ENCODE peak calls at places on chromosomes 5 and 9, in four cellular contexts. V is testis; D is CD4-positive, CD25-positive, alpha-beta regulatory T cell; S is K562. E is an unnamed sample.

GRCh38 chr9:113220467-113221002 is 542 bp downstream of the FKBP15 start:
- DNase-seq in V (no peak), D (no peak), S (no peak), E (no peak)

GRCh38 chr9:138099803-138100598 is 222.4 kb downstream of the CACNA1B start:
- DNase-seq in V (peak; percentile 11), D (no peak), S (no peak), E (no peak)

GRCh38 chr9:121326130-121326838 is 43.8 kb downstream of the STOM start:
- DNase-seq in V (peak; percentile 80), D (no peak), S (no peak), E (peak; percentile 24)

GRCh38 chr9:89410709-89411111 is 87.2 kb downstream of the SEMA4D start:
- DNase-seq in V (no peak), D (no peak), S (no peak), E (no peak)

GRCh38 chr5:60842859-60843692 is 993 bp downstream of the ELOVL7 start:
- DNase-seq in V (no peak), D (no peak), S (no peak), E (peak; percentile 31)

GRCh38 chr5:32312194-32312681 is 501 bp downstream of the MTMR12 start:
- DNase-seq in V (peak; percentile 81), D (no peak), S (peak; percentile 44), E (peak; percentile 44)

GRCh38 chr5:18112066-18112465 is 477.8 kb downstream of the TAF11L14 start:
- DNase-seq in V (no peak), D (no peak), S (no peak), E (no peak)

GRCh38 chr5:17185349-17185748 is 32.1 kb upstream of the BASP1 start:
- DNase-seq in V (no peak), D (no peak), S (no peak), E (no peak)

GRCh38 chr9:131160416-131161112 is 35.2 kb downstream of the NUP214 start:
- DNase-seq in V (no peak), D (no peak), S (peak; percentile 78), E (no peak)

GRCh38 chr9:69922646-69923045 is 102.0 kb downstream of the CFAP95 start:
- DNase-seq in V (no peak), D (no peak), S (no peak), E (no peak)

GRCh38 chr5:7876867-7877266 is 7.9 kb downstream of the MTRR start:
- DNase-seq in V (no peak), D (no peak), S (no peak), E (no peak)

GRCh38 chr5:141223112-141223783 is at the start of gene PCDHB14:
- DNase-seq in V (no peak), D (no peak), S (no peak), E (peak; percentile 26)

GRCh38 chr5:106827061-106827460 is 843.7 kb downstream of the EFNA5 start:
- DNase-seq in V (no peak), D (no peak), S (no peak), E (no peak)

GRCh38 chr5:93845376-93845775 is 104.0 kb upstream of the POU5F2 start:
- DNase-seq in V (no peak), D (no peak), S (no peak), E (no peak)

GRCh38 chr9:2596003-2596402 is 25.6 kb upstream of the VLDLR start:
- DNase-seq in V (no peak), D (no peak), S (no peak), E (no peak)

GRCh38 chr9:35749515-35750255 is 598 bp downstream of the RGP1 start:
- DNase-seq in V (peak; percentile 45), D (peak; percentile 35), S (peak; percentile 55), E (peak; percentile 58)

GRCh38 chr5:120405923-120406322 is 58.2 kb upstream of the PRR16 start:
- DNase-seq in V (no peak), D (no peak), S (no peak), E (no peak)

GRCh38 chr5:14190194-14191164 is 47.3 kb downstream of the TRIO start:
- DNase-seq in V (no peak), D (no peak), S (no peak), E (no peak)

GRCh38 chr9:133114886-133115603 is 6.0 kb downstream of the RALGDS start:
- DNase-seq in V (no peak), D (no peak), S (no peak), E (no peak)
- H3K27me3 ChIP-seq in V (no peaks in the 10 kb centered on the region), D (no peaks in the 10 kb centered on the region), S (no peaks in the 10 kb centered on the region), E (no peaks in the 10 kb centered on the region)

GRCh38 chr5:172685036-172685435 is 44.0 kb downstream of the NEURL1B start:
- DNase-seq in V (no peak), D (no peak), S (no peak), E (no peak)

GRCh38 chr5:172686111-172686510 is 45.0 kb downstream of the NEURL1B start:
- DNase-seq in V (no peak), D (no peak), S (no peak), E (no peak)

GRCh38 chr5:172681421-172681820 is 40.4 kb downstream of the NEURL1B start:
- DNase-seq in V (no peak), D (no peak), S (no peak), E (no peak)

GRCh38 chr5:172683264-172683663 is 42.2 kb downstream of the NEURL1B start:
- DNase-seq in V (no peak), D (no peak), S (no peak), E (no peak)

GRCh38 chr5:172683696-172684464 is 42.8 kb downstream of the NEURL1B start:
- DNase-seq in V (peak; percentile 73), D (peak; percentile 44), S (no peak), E (no peak)
- H3K4me3 ChIP-seq in V (peak overlapping the region; percentile 50), D (peak overlapping the region; percentile 41), S (no peak overlapping the region), E (no peak overlapping the region)

GRCh38 chr9:128145951-128146351 is 3.3 kb upstream of the LCN2 start:
- DNase-seq in V (no peak), D (no peak), S (peak; percentile 10), E (no peak)

GRCh38 chr9:128142596-128142995 is 6.7 kb upstream of the LCN2 start:
- DNase-seq in V (no peak), D (no peak), S (no peak), E (no peak)

GRCh38 chr9:128143409-128144238 is 5.6 kb upstream of the LCN2 start:
- DNase-seq in V (no peak), D (no peak), S (peak; percentile 41), E (no peak)

GRCh38 chr9:128145536-128145935 is 3.7 kb upstream of the LCN2 start:
- DNase-seq in V (no peak), D (no peak), S (no peak), E (no peak)

DNA sequence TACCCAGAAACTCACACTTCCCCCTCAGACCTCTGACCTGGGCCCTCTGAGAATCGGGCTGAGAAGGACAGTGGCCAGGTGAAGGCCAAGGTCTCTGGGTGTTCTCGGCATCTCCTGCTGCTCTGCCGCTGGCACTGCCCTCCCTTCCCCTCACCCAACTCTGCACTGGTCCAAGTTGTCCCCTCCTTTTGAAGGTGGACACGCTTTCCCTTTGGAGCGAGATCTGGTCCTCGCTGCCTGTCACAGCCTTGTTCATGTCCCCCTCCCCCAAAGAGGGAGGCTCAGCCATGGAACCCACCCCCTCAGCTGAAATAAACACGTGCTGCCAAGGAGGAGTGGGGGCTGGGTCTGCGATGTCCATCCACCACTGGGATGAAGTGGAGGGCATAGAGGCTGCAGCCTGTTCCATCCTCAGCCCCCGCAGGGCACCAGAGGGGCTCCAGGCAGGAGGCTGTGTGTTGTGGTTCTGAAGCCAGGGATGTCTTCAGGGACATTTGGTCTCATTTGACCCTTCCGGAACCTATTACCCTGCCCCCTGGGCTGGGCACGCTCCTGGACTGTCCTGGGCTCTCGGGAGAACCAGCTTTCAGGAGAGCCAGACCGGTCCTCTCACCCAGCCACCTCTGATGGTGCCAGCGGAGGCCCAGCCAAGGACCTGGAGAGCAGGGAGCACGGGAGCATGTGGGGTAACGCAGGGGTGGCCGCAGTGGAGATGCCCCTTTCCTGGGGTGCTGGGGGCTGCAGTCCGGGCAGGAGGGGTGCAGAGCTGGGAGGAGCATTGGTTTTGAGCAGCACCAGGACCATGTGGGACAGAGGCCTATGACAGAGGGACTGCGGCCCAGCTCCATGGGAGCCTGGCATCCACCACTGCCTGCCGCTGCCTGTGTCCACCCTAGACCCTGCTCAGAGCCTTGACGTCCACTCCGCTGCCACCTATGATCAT is 4.7 kb upstream of the LCN2 start:
- DNase-seq in V (no peak), D (no peak), S (peak; percentile 19), E (no peak)
- H3K27me3 ChIP-seq in V (no peaks in the 10 kb centered on the region), D (no peaks in the 10 kb centered on the region), S (no peaks in the 10 kb centered on the region), E (no peaks in the 10 kb centered on the region)

GRCh38 chr9:96085536-96086143 is 210.1 kb downstream of the ERCC6L2 start:
- DNase-seq in V (no peak), D (no peak), S (no peak), E (no peak)

GRCh38 chr9:96089425-96089824 is 212.6 kb downstream of the HSD17B3 start:
- DNase-seq in V (no peak), D (no peak), S (no peak), E (no peak)

GRCh38 chr9:96088510-96088909 is 213.0 kb downstream of the ERCC6L2 start:
- DNase-seq in V (no peak), D (no peak), S (no peak), E (no peak)

GRCh38 chr9:96087669-96088299 is 212.3 kb downstream of the ERCC6L2 start:
- DNase-seq in V (no peak), D (no peak), S (no peak), E (no peak)

DNA sequence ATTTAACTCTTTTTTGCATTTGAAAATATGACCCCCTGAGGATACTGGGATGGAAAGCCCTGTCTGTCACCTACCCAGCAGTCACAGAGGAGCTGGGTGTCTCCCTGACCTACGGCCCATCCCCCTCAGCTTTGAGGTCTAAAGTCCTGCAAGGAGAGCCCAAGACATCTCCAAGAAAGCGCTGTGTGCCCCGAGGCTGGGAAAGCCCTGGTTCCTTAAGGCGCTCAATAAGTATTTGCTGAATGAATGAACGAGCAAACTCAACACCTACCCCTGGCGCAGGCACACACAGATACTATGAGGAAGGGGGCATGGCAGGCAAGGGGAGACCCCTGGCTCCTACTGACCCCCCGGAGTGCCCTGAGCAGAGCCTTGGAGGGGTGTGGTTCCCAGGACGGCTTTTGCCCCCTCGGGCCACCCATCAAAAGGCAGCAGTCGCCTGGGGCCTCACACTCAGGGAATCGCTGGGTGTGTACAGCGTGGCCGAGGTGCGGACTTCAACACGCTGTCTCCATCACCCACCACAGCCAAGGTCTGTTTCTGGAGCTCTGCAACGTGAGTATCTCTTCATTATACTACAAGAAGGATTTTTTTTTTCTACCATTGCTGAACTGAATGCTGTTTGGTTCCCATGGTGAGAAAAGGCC is 211.6 kb downstream of the ERCC6L2 start:
- DNase-seq in V (no peak), D (no peak), S (no peak), E (no peak)
- H3K4me3 ChIP-seq in V (no peak overlapping the region), D (no peak overlapping the region), S (no peak overlapping the region), E (no peak overlapping the region)

DNA sequence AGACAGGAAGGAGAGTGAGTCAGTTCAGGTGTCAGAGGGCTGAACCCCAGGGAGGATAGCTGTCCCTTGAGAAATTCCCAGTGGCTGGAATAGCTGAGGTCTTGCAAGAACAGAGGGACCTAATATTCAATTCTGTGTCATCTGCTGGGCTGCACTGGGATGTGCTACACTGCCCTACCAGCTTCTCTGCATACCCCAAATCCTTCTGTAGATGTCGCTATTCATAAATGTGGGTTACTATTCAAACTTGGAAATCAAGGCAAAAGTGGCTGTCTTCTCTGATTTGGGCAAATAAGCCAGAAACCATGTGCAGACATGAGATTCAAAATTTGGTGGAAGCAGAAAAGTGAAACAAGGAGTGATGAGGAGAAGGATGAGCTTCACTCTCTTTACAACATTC is 16.3 kb downstream of the TNFSF8 start:
- DNase-seq in V (no peak), D (no peak), S (no peak), E (no peak)
- H3K27me3 ChIP-seq in V (no peaks in the 10 kb centered on the region), D (no peaks in the 10 kb centered on the region), S (no peaks in the 10 kb centered on the region), E (no peaks in the 10 kb centered on the region)

E was measured in HAP-1.